ENCODE peak calls at places on chromosomes 11 and 22, in eight cellular contexts. Z is HCT116; S is neural progenitor cell; T is A549; L is body of pancreas; A is fibroblast of mammary gland; J is CD8-positive, alpha-beta T cell; Q is BE2C. F is an unnamed sample.

GRCh38 chr11:2088746-2089535 is 50.2 kb downstream of the IGF2 start:
- DNase-seq in Z (no peak), S (no peak), T (peak), L (no peak), A (no peak), J (no peak), Q (no peak), F (no peak)

GRCh38 chr11:13940611-13941256 is 21.8 kb upstream of the SPON1 start:
- DNase-seq in Z (no peak), S (no peak), T (no peak), L (no peak), A (no peak), J (peak), Q (no peak), F (no peak)

GRCh38 chr22:29816128-29816527 is 21.9 kb downstream of the ASCC2 start:
- DNase-seq in Z (no peak), S (no peak), T (no peak), L (no peak), A (peak), J (no peak), Q (peak), F (no peak)

GRCh38 chr22:50542416-50542927 is 3.2 kb upstream of the KLHDC7B start:
- DNase-seq in Z (no peak), S (no peak), T (no peak), L (peak), A (peak), J (no peak), Q (no peak), F (no peak)

GRCh38 chr11:10993640-10994039 is 135.8 kb upstream of the ZBED5 start:
- DNase-seq in Z (no peak), S (no peak), T (no peak), L (no peak), A (no peak), J (no peak), Q (no peak), F (no peak)

GRCh38 chr11:44943118-44943517 is 7.6 kb downstream of the TP53I11 start:
- DNase-seq in Z (no peak), S (no peak), T (no peak), L (peak), A (no peak), J (no peak), Q (no peak), F (no peak)

GRCh38 chr22:17972385-17973181 is 51.8 kb downstream of the MICAL3 start:
- DNase-seq in Z (no peak), S (peak), T (peak), L (peak), A (peak), J (no peak), Q (no peak), F (no peak)

GRCh38 chr22:44735518-44736428 is 16.6 kb upstream of the ARHGAP8 start:
- DNase-seq in Z (no peak), S (peak), T (peak), L (peak), A (peak), J (peak), Q (peak), F (peak)

GRCh38 chr11:131579932-131580387 is 209.5 kb downstream of the NTM start:
- DNase-seq in Z (no peak), S (peak), T (peak), L (peak), A (peak), J (no peak), Q (no peak), F (peak)

GRCh38 chr11:113447621-113448310 is 27.4 kb downstream of the DRD2 start:
- DNase-seq in Z (no peak), S (no peak), T (no peak), L (no peak), A (peak), J (no peak), Q (peak), F (no peak)

DNA sequence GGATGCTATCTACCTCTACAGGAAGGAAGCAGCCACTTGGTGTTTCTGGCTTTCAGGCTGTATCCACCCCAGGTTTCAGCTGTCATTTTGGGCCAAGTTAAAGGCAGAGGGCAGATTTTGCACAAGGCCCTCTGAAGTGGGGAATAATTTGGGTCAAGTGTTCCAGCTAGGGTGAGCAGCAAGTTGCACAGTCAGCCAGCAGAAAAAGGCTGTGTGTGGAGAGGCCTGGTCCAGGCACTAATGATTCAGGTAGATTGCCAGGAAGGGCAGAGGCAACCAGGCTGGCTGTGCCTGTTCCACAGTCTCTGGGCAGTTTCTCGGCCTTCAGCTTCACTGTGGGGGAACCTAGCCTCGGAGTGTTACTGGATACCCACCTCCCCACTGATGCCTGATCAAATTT is 8.6 kb upstream of the ELF5 start:
- DNase-seq in Z (no peak), S (no peak), T (no peak), L (no peak), A (no peak), J (no peak), Q (no peak), F (no peak)
- TF ChIP-seq CTCF in Z (no peak), S (no peak), T (no peak), L (no peak), A (no peak), J (no peak), Q (no peak), F (no peak)

GRCh38 chr11:121721961-121722360 is 269.2 kb upstream of the SORL1-AS1 start:
- DNase-seq in Z (no peak), S (no peak), T (no peak), L (peak), A (peak), J (no peak), Q (no peak), F (no peak)

GRCh38 chr11:121722431-121723256 is 269.9 kb upstream of the SORL1-AS1 start:
- DNase-seq in Z (no peak), S (peak), T (no peak), L (peak), A (peak), J (no peak), Q (peak), F (peak)

GRCh38 chr11:121727942-121728341 is 275.2 kb upstream of the SORL1-AS1 start:
- DNase-seq in Z (no peak), S (no peak), T (no peak), L (no peak), A (no peak), J (no peak), Q (no peak), F (no peak)

GRCh38 chr11:121721448-121721847 is 268.7 kb upstream of the SORL1-AS1 start:
- DNase-seq in Z (no peak), S (no peak), T (no peak), L (no peak), A (no peak), J (no peak), Q (no peak), F (no peak)

GRCh38 chr11:121723261-121723741 is 270.5 kb upstream of the SORL1-AS1 start:
- DNase-seq in Z (no peak), S (peak), T (no peak), L (peak), A (peak), J (no peak), Q (peak), F (no peak)
- H3K4me3 ChIP-seq in Z (no peak), S (peak), T (no peak), L (no peak), A (peak), J (no peak), Q (peak), F (peak)

DNA sequence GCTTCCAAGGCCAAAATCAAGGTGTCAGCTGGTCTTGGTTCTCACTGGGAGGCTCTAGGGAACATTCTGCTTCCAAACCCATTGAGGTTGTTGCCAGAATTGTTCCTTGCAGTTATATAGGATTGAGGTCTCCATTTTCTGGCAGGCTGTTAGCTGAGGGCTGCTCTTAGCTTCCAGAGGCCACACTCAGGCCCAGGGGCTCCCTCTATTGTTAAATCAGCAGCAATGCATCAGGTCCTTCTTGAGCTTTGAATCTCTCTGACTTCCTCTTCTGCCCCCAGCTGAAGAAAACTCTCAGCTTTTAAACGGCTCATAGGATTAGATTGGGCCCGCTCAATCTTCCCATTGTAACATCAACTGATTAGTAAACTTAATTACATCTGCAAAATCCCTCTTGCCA is 39.3 kb upstream of the BSX start:
- DNase-seq in Z (peak), S (peak), T (peak), L (peak), A (peak), J (no peak), Q (peak), F (peak)
- TF ChIP-seq CTCF in Z (peak), S (peak), T (peak), L (no peak), A (peak), J (peak), Q (peak), F (peak)

DNA sequence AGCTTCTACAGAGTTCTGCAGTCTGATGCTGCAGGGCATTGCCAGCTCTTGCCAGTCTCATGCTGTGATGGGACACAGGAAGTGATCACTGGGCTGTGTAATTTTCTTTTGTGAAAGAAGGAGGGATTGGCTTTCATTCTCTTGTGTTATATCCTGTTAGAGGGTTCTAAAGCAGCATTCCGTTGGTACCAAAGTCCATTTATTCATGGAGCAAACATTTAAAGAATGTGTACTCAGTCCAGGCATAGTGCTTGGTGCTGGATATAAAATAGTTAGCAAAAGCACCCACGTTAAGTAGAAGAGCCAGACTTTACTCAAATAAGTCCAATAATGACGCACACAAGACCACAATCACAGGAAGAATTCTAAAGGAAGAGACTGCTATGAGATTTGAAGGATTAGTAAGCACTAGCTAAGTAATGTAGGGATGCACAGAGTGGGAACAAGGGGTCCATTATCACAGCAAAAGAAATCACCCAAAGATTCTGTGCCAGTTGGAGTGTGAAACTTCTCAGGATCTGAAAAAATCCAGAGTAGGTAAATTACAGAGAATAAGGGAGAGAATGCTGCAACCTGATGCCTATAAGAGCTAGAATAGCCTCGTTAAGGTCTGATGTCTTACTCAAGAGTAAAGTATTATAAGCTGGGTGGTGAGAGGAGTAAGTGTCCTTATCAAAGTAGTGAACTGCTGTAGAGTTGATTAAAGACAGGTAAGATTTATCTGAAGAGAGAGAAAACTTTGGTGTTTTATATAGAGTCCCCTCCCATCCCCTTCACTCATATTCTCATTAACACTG is 728.3 kb downstream of the METTL15 start:
- DNase-seq in Z (no peak), S (peak), T (peak), L (no peak), A (peak), J (no peak), Q (no peak), F (no peak)
- H3K4me3 ChIP-seq in Z (no peak), S (no peak), T (no peak), L (no peak), A (no peak), J (no peak), Q (no peak), F (no peak)

F was measured in WERI-Rb-1.